ENCODE peak calls at places on chromosomes 2 and 18, in eight cellular contexts. S is activated CD8-positive, alpha-beta T cell treated with anti-CD3 and anti-CD28 coated beads, Interleukin-2, amount 10 ng/mL, durations not matched to agents 7 days and 5 days; D is H9; X is activated CD8-positive, alpha-beta memory T cell treated with anti-CD3 and anti-CD28 coated beads for 4 hours; W is aorta; G is T-helper 9 cell; T is upper lobe of right lung; K is HCEC 1CT. B is an unnamed sample.

GRCh38 chr18:45588831-45589558 is 26.3 kb upstream of the SLC14A2 start:
- DNase-seq in X (no peak), D (no peak), W (no peak), K (peak), T (no peak), S (no peak), G (no peak), B (no peak)

GRCh38 chr2:164843346-164843841 is 1.8 kb upstream of the COBLL1 start:
- DNase-seq in S (no peak), K (peak), T (no peak), D (no peak), X (no peak), W (no peak), G (no peak), B (no peak)

GRCh38 chr2:177682768-177683472 is 290.3 kb downstream of the AGPS start:
- DNase-seq in W (no peak), K (no peak), S (no peak), G (no peak), D (no peak), T (no peak), X (no peak), B (no peak)

GRCh38 chr2:16650287-16651249 is 15.1 kb downstream of the CYRIA start:
- DNase-seq in G (no peak), S (no peak), X (no peak), D (no peak), W (no peak), T (no peak), K (no peak), B (no peak)

GRCh38 chr18:63085611-63086010 is 234.0 kb downstream of the BCL2 start:
- DNase-seq in K (no peak), X (no peak), D (no peak), T (no peak), W (no peak), G (no peak), S (no peak), B (no peak)

GRCh38 chr2:233252227-233252626 is 754 bp downstream of the ATG16L1 start:
- DNase-seq in G (no peak), X (no peak), T (no peak), W (no peak), D (no peak), S (no peak), K (no peak), B (no peak)

GRCh38 chr2:121635371-121635770 is 13.9 kb downstream of the CLASP1 start:
- DNase-seq in W (no peak), G (no peak), T (no peak), D (no peak), K (no peak), X (no peak), S (no peak), B (no peak)

GRCh38 chr2:57760448-57760847 is 286.2 kb upstream of the VRK2 start:
- DNase-seq in S (no peak), T (no peak), K (no peak), G (no peak), X (no peak), D (no peak), W (no peak), B (no peak)

GRCh38 chr2:85804583-85804982 is 50.8 kb downstream of the ATOH8 start:
- DNase-seq in K (no peak), D (no peak), S (peak), X (no peak), T (no peak), W (no peak), G (no peak), B (no peak)

GRCh38 chr18:79343567-79344207 is 52.0 kb upstream of the NFATC1 start:
- DNase-seq in X (no peak), T (no peak), G (no peak), K (no peak), W (no peak), D (no peak), S (no peak), B (no peak)

GRCh38 chr18:48795696-48796095 is 155.1 kb downstream of the SMAD7 start:
- DNase-seq in T (peak), X (no peak), D (no peak), G (no peak), K (no peak), W (peak), S (no peak), B (peak)

GRCh38 chr2:213455316-213456008 is 171.2 kb downstream of the SPAG16 start:
- DNase-seq in D (no peak), X (no peak), K (no peak), S (no peak), G (no peak), W (no peak), T (no peak), B (no peak)

GRCh38 chr2:132623096-132623839 is 46.7 kb downstream of the LYPD1 start:
- DNase-seq in K (peak), X (no peak), S (no peak), W (no peak), G (no peak), T (no peak), D (no peak), B (no peak)

GRCh38 chr2:201383156-201383555 is 26.0 kb upstream of the FLACC1 start:
- DNase-seq in T (no peak), X (no peak), W (no peak), D (no peak), S (no peak), K (peak), G (no peak), B (no peak)

GRCh38 chr2:193584522-193584938 is 1389.8 kb upstream of the TMEFF2 start:
- DNase-seq in W (no peak), S (no peak), G (no peak), K (peak), D (peak), X (no peak), T (no peak), B (no peak)

GRCh38 chr2:184053326-184053725 is 545.0 kb upstream of the ZNF804A start:
- DNase-seq in X (no peak), S (no peak), T (no peak), K (no peak), D (no peak), W (no peak), G (no peak), B (no peak)

GRCh38 chr2:223944704-223945531 is at the start of gene WDFY1:
- DNase-seq in W (peak), G (peak), X (peak), K (peak), S (peak), D (peak), T (peak), B (peak)

GRCh38 chr2:189829092-189829843 is 45.0 kb downstream of the PMS1 start:
- DNase-seq in S (no peak), W (no peak), G (no peak), T (no peak), X (no peak), D (no peak), K (no peak), B (no peak)

GRCh38 chr2:161166538-161167409 is 6.5 kb downstream of the TANK start:
- DNase-seq in T (no peak), D (no peak), S (peak), X (peak), K (peak), G (peak), W (no peak), B (no peak)

GRCh38 chr18:6959110-6959509 is 158.5 kb downstream of the LAMA1 start:
- DNase-seq in X (no peak), K (no peak), W (no peak), S (no peak), G (no peak), D (no peak), T (no peak), B (no peak)

GRCh38 chr18:37509600-37509999 is 56.0 kb downstream of the CELF4 start:
- DNase-seq in D (no peak), S (no peak), X (no peak), W (no peak), G (no peak), T (no peak), K (no peak), B (no peak)

GRCh38 chr2:165573534-165574461 is 104.3 kb downstream of the CSRNP3 start:
- DNase-seq in G (no peak), D (peak), X (no peak), W (no peak), K (peak), T (peak), S (no peak), B (no peak)

GRCh38 chr2:217667545-217667944 is 335.2 kb downstream of the TNS1 start:
- DNase-seq in W (no peak), K (no peak), T (no peak), S (no peak), D (no peak), G (no peak), X (no peak), B (no peak)

GRCh38 chr2:30285758-30286157 is 54.4 kb downstream of the LBH start:
- DNase-seq in K (no peak), X (no peak), D (no peak), S (no peak), T (no peak), G (no peak), W (no peak), B (no peak)

GRCh38 chr2:173884403-173884802 is 80.8 kb downstream of the SP3 start:
- DNase-seq in D (peak), K (peak), G (no peak), X (no peak), S (peak), W (no peak), T (peak), B (no peak)

GRCh38 chr2:183010112-183010511 is 28.1 kb downstream of the NCKAP1 start:
- DNase-seq in W (no peak), D (peak), S (no peak), X (no peak), K (peak), G (no peak), T (no peak), B (no peak)

GRCh38 chr2:237896941-237897340 is 37.5 kb downstream of the RAMP1 start:
- DNase-seq in S (no peak), X (no peak), D (no peak), G (no peak), K (no peak), W (peak), T (no peak), B (peak)

GRCh38 chr2:30250421-30250820 is 19.1 kb downstream of the LBH start:
- DNase-seq in T (no peak), K (no peak), X (no peak), S (no peak), G (no peak), D (no peak), W (no peak), B (no peak)

GRCh38 chr2:134716716-134717585 is 1.8 kb downstream of the TMEM163 start:
- DNase-seq in W (no peak), G (no peak), D (no peak), T (no peak), K (no peak), S (peak), X (no peak), B (no peak)

B was measured in posterior vena cava.